ENCODE peak calls at places on chromosomes 13 and 19, in five cellular contexts. Q is thoracic aorta, Z is tibial nerve, U is A673, I is fibroblast of lung. T is an unnamed sample. For H3K27me3, the result is how much of the 10 kb centered on the place peaks cover.

GRCh38 chr13:75173457-75174356 is 308.3 kb downstream of the TBC1D4 start:
- DNase-seq in Q (no peak), I (no peak), Z (no peak), U (peak), T (no peak)

GRCh38 chr13:110240352-110240751 is 66.6 kb downstream of the COL4A1 start:
- DNase-seq in Z (no peak), Q (no peak), U (no peak), I (no peak), T (no peak)

GRCh38 chr19:41309225-41310030 is 544 bp upstream of the CCDC97 start:
- DNase-seq in Z (no peak), I (no peak), U (no peak), Q (no peak), T (no peak)

GRCh38 chr13:29956771-29957170 is 106.4 kb upstream of the UBL3 start:
- DNase-seq in I (no peak), U (no peak), Z (no peak), Q (no peak), T (no peak)

GRCh38 chr13:95456837-95457236 is 95.7 kb upstream of the CLDN10 start:
- DNase-seq in Z (no peak), Q (no peak), I (no peak), U (no peak), T (no peak)

GRCh38 chr13:60000081-60000480 is 163.6 kb downstream of the DIAPH3 start:
- DNase-seq in I (peak), U (no peak), Z (no peak), Q (no peak), T (no peak)

GRCh38 chr13:53622431-53622830 is 593.8 kb downstream of the OLFM4 start:
- DNase-seq in U (no peak), Z (no peak), I (no peak), Q (no peak), T (no peak)

GRCh38 chr13:39016789-39017188 is 21.1 kb downstream of the PROSER1 start:
- DNase-seq in I (no peak), U (peak), Z (no peak), Q (no peak), T (no peak)

GRCh38 chr19:47813304-47813994 is 8.3 kb upstream of the CRX start:
- DNase-seq in Q (no peak), I (peak), Z (peak), U (peak), T (no peak)

GRCh38 chr13:99314640-99315176 is 7.5 kb upstream of the GPR183 start:
- DNase-seq in U (no peak), I (peak), Z (no peak), Q (no peak), T (no peak)

GRCh38 chr13:29911781-29912478 is 61.5 kb upstream of the UBL3 start:
- DNase-seq in Z (no peak), I (no peak), Q (no peak), U (no peak), T (no peak)

GRCh38 chr13:99796175-99796819 is 175.3 kb downstream of the ZIC5 start:
- DNase-seq in U (peak), I (peak), Q (no peak), Z (no peak), T (no peak)

GRCh38 chr13:24304620-24305019 is 4.8 kb upstream of the C1QTNF9 start:
- DNase-seq in I (no peak), U (no peak), Z (no peak), Q (no peak), T (no peak)

GRCh38 chr19:47021536-47022139 is 2.0 kb downstream of the NPAS1 start:
- DNase-seq in Z (no peak), U (no peak), I (peak), Q (no peak), T (no peak)

GRCh38 chr19:14370169-14370998 is 10.9 kb upstream of the ADGRE5 start:
- DNase-seq in U (no peak), Z (no peak), I (no peak), Q (no peak), T (no peak)

GRCh38 chr13:50645092-50645491 is 198.4 kb downstream of the DLEU7 start:
- DNase-seq in U (no peak), I (peak), Q (no peak), Z (no peak), T (no peak)

GRCh38 chr13:104382941-104383340 is 1316.7 kb upstream of the SLC10A2 start:
- DNase-seq in U (no peak), Q (no peak), I (peak), Z (no peak), T (no peak)

GRCh38 chr13:28245465-28245864 is 107.1 kb downstream of the PAN3 start:
- DNase-seq in Q (no peak), Z (no peak), I (no peak), U (no peak), T (no peak)

GRCh38 chr13:21668665-21669599 is 1.9 kb upstream of the FGF9 start:
- DNase-seq in U (no peak), I (peak), Q (no peak), Z (no peak), T (no peak)

GRCh38 chr13:86572115-86572514 is 772.9 kb upstream of the SLITRK6 start:
- DNase-seq in U (peak), Q (no peak), I (peak), Z (no peak), T (no peak)

GRCh38 chr19:12786149-12786870 is 5.0 kb upstream of the JUNB start:
- DNase-seq in Z (no peak), I (no peak), U (no peak), Q (no peak), T (no peak)

GRCh38 chr19:47506459-47506858 is 8.4 kb downstream of the NAPA start:
- DNase-seq in Z (no peak), I (no peak), Q (no peak), U (no peak), T (no peak)

GRCh38 chr19:55283548-55284393 is at the start of gene BRSK1:
- DNase-seq in Q (no peak), Z (no peak), I (peak), U (peak), T (no peak)

GRCh38 chr13:107441279-107441678 is 774.1 kb downstream of the LIG4 start:
- DNase-seq in Q (no peak), Z (no peak), U (no peak), I (peak), T (no peak)

GRCh38 chr19:19566306-19566705 is 28.2 kb downstream of the CILP2 start:
- DNase-seq in Z (no peak), I (peak), Q (no peak), U (no peak), T (no peak)

GRCh38 chr19:3509566-3509989 is 3.5 kb downstream of the FZR1 start:
- DNase-seq in Z (no peak), Q (no peak), U (no peak), I (peak), T (no peak)

GRCh38 chr13:91318886-91319285 is 28.6 kb upstream of the MIR17HG start:
- DNase-seq in Q (no peak), I (no peak), U (no peak), Z (no peak), T (no peak)

DNA sequence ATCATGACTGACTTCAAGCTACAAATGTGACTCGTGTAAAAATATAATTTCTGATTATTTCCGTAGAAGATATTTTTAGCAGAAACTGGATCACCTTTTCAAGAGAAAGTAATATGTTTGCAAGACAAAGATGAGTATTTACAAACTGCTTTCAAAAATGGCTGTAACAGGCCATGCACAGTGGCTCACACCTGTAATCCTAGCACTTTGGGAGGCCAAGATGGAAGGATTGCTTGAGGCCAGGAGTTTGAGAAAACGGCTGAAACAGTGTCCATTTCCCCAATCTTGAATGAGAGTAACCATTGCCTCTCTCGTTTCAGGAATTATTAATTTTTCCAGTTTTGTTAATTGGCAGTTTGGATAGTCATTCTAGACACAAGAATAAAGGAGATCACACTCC is 3.5 kb upstream of the ZNF175 start:
- DNase-seq in U (no peak), Q (no peak), Z (no peak), I (no peak), T (no peak)
- TF ChIP-seq CTCF in U (no peak), Q (no peak), Z (no peak), I (no peak), T (no peak)

GRCh38 chr13:112441226-112441625 is 65.1 kb downstream of the SPACA7 start:
- DNase-seq in Z (no peak), U (no peak), Q (no peak), I (no peak), T (no peak)

GRCh38 chr13:112441779-112442310 is 65.7 kb downstream of the SPACA7 start:
- DNase-seq in Q (no peak), Z (no peak), U (no peak), I (no peak), T (no peak)

GRCh38 chr13:112443191-112444000 is 67.2 kb downstream of the SPACA7 start:
- DNase-seq in Q (no peak), U (peak), Z (no peak), I (no peak), T (no peak)

GRCh38 chr13:112444001-112444311 is 67.8 kb downstream of the SPACA7 start:
- DNase-seq in Q (no peak), I (peak), Z (peak), U (peak), T (no peak)

DNA sequence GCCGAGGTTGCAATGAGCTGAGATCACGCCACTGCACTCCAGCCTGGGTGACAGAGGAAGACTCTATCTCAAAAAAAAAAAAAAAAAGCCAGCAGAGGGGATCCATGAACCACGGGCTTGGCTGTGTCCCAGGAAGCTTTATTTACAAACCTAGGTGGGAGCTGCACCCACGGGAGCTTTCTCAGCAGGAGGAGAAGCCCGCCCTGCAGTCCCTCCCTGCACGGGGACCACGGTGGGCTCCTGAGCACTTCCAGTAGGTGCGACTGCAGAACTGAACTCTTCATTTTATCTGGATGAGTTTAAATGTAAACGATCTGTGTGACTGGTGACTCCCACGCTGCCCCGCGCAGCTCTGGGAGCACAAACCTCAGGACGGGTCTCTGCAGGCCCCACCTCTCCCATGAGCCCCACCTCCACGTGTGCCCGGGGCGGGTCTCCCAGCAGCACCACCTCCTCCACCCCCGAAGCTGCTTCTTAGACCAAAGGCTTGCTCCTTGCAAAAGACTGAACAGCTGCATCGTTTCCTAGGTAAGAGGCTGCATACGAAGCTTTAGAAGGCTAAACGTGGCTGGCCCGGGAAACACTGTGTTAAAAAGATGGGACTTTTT is 66.4 kb downstream of the SPACA7 start:
- DNase-seq in Z (no peak), Q (no peak), I (no peak), U (no peak), T (no peak)
- H3K27me3 ChIP-seq in Z (under half), Q (under half), I (under half), U (under half), T (under half)

GRCh38 chr19:10408511-10409291 is 5.4 kb upstream of the CDC37 start:
- DNase-seq in I (no peak), Z (no peak), Q (no peak), U (no peak), T (no peak)
- H3K4me3 ChIP-seq in I (no peak), Z (no peak), Q (no peak), U (no peak), T (no peak)

DNA sequence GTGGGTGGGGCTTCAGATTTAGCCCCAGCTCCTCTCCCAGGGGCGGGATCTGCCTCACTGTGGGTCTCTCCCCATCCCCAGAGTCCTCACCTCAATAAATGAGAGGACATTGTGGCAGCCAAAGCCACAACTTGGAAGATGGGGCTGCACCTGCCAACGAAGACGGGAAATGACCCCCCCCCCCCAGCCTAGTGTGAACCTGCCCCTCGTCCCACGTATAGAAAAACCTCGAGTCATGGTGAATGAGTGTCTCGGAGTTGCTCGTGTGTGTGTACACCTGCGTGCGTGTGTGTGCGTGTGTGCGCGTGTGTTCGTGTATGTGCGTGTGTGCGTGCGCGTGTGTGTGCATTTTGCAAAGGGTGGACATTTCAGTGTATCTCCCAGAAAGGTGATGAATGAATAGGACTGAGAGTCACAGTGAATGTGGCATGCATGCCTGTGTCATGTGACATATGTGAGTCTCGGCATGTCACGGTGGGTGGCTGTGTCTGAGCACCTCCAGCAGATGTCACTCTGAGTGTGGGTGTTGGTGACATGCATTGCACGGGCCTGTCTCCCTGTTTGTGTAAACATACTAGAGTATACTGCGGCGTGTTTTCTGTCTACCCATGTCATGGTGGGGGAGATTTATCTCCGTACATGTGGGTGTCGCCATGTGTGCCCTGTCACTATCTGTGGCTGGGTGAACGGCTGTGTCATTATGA is 1.5 kb upstream of the TRAPPC5 start:
- DNase-seq in Z (no peak), U (peak), I (no peak), Q (no peak), T (no peak)
- TF ChIP-seq CTCF in Z (no peak), U (peak), I (no peak), Q (no peak), T (no peak)